ENCODE peak calls at places on chromosomes 5 and 9, in four cellular contexts. One of them, this sample, is unnamed.

GRCh38 chr9:137110147-137110910 is 4.2 kb downstream of the DPP7 start:
- DNase-seq in uterus: no peak
- DNase-seq in SK-N-SH: no peak
- DNase-seq in HCT116: no peak
- DNase-seq in this sample: no peak

GRCh38 chr9:95010431-95010838 is 283.9 kb downstream of the AOPEP start:
- DNase-seq in HCT116: no peak
- DNase-seq in uterus: no peak
- DNase-seq in SK-N-SH: no peak
- DNase-seq in this sample: no peak

GRCh38 chr9:135815433-135816178 is 91.7 kb downstream of the CAMSAP1 start:
- DNase-seq in SK-N-SH: no peak
- DNase-seq in HCT116: no peak
- DNase-seq in uterus: no peak
- DNase-seq in this sample: no peak

GRCh38 chr9:124969401-124969800 is 28.5 kb upstream of the GOLGA1 start:
- DNase-seq in HCT116: no peak
- DNase-seq in uterus: no peak
- DNase-seq in SK-N-SH: no peak
- DNase-seq in this sample: no peak

GRCh38 chr9:80449513-80449912 is 877.7 kb downstream of the TLE4 start:
- DNase-seq in uterus: no peak
- DNase-seq in SK-N-SH: no peak
- DNase-seq in HCT116: no peak
- DNase-seq in this sample: no peak

GRCh38 chr5:103391659-103392058 is 133.1 kb downstream of the MACIR start:
- DNase-seq in HCT116: no peak
- DNase-seq in uterus: no peak
- DNase-seq in SK-N-SH: no peak
- DNase-seq in this sample: no peak

GRCh38 chr5:756865-757345 is 27.6 kb downstream of the ZDHHC11B start:
- DNase-seq in SK-N-SH: peak
- DNase-seq in HCT116: no peak
- DNase-seq in uterus: peak
- DNase-seq in this sample: no peak

GRCh38 chr5:43041669-43042175 is 1.6 kb upstream of the ANXA2R start:
- DNase-seq in HCT116: no peak
- DNase-seq in uterus: peak
- DNase-seq in SK-N-SH: no peak
- DNase-seq in this sample: peak

GRCh38 chr9:72982161-72982799 is 29.4 kb upstream of the ALDH1A1 start:
- DNase-seq in SK-N-SH: no peak
- DNase-seq in uterus: no peak
- DNase-seq in HCT116: no peak
- DNase-seq in this sample: no peak

GRCh38 chr5:4553968-4554367 is 586.2 kb upstream of the ADAMTS16 start:
- DNase-seq in uterus: no peak
- DNase-seq in SK-N-SH: no peak
- DNase-seq in HCT116: no peak
- DNase-seq in this sample: no peak

GRCh38 chr9:35733109-35733541 is 659 bp downstream of the CREB3 start:
- DNase-seq in SK-N-SH: peak
- DNase-seq in uterus: no peak
- DNase-seq in HCT116: peak
- DNase-seq in this sample: no peak

GRCh38 chr5:181035991-181036815 is 3.9 kb upstream of the BTNL9 start:
- DNase-seq in SK-N-SH: no peak
- DNase-seq in uterus: peak
- DNase-seq in HCT116: no peak
- DNase-seq in this sample: no peak

GRCh38 chr5:73263001-73263710 is 90.2 kb downstream of the TMEM174 start:
- DNase-seq in uterus: no peak
- DNase-seq in HCT116: no peak
- DNase-seq in SK-N-SH: no peak
- DNase-seq in this sample: no peak

GRCh38 chr9:108396193-108396592 is 459.6 kb downstream of the ACTL7B start:
- DNase-seq in SK-N-SH: no peak
- DNase-seq in uterus: no peak
- DNase-seq in HCT116: no peak
- DNase-seq in this sample: no peak

GRCh38 chr5:66356011-66356565 is 212.0 kb downstream of the SREK1 start:
- DNase-seq in SK-N-SH: no peak
- DNase-seq in uterus: no peak
- DNase-seq in HCT116: no peak
- DNase-seq in this sample: no peak

GRCh38 chr5:176653401-176653800 is 6.1 kb downstream of the TSPAN17 start:
- DNase-seq in SK-N-SH: no peak
- DNase-seq in uterus: no peak
- DNase-seq in HCT116: no peak
- DNase-seq in this sample: no peak

GRCh38 chr9:89623925-89624420 is 19.2 kb downstream of the GADD45G start:
- DNase-seq in uterus: no peak
- DNase-seq in HCT116: no peak
- DNase-seq in SK-N-SH: no peak
- DNase-seq in this sample: no peak

GRCh38 chr9:115006660-115007059 is 76.3 kb upstream of the TNFSF8 start:
- DNase-seq in uterus: no peak
- DNase-seq in HCT116: no peak
- DNase-seq in SK-N-SH: no peak
- DNase-seq in this sample: peak

GRCh38 chr9:128091144-128091543 is 23.1 kb downstream of the SLC25A25 start:
- DNase-seq in HCT116: no peak
- DNase-seq in uterus: peak
- DNase-seq in SK-N-SH: peak
- DNase-seq in this sample: peak

GRCh38 chr5:137303509-137303908 is 195.6 kb downstream of the SPOCK1 start:
- DNase-seq in HCT116: no peak
- DNase-seq in uterus: no peak
- DNase-seq in SK-N-SH: no peak
- DNase-seq in this sample: no peak

GRCh38 chr5:134976841-134977240 is 9.1 kb downstream of the CATSPER3 start:
- DNase-seq in HCT116: no peak
- DNase-seq in uterus: no peak
- DNase-seq in SK-N-SH: no peak
- DNase-seq in this sample: no peak

GRCh38 chr9:111036946-111037743 is 1.1 kb downstream of the LPAR1 start:
- DNase-seq in SK-N-SH: peak
- DNase-seq in HCT116: peak
- DNase-seq in uterus: peak
- DNase-seq in this sample: no peak

GRCh38 chr5:37738057-37738691 is 101.7 kb downstream of the GDNF start:
- DNase-seq in uterus: peak
- DNase-seq in SK-N-SH: no peak
- DNase-seq in HCT116: peak
- DNase-seq in this sample: peak

GRCh38 chr5:154611341-154611767 is 133.3 kb upstream of the HAND1 start:
- DNase-seq in uterus: no peak
- DNase-seq in SK-N-SH: no peak
- DNase-seq in HCT116: no peak
- DNase-seq in this sample: no peak

GRCh38 chr9:126520453-126520852 is 93.3 kb upstream of the LMX1B start:
- DNase-seq in SK-N-SH: no peak
- DNase-seq in uterus: no peak
- DNase-seq in HCT116: no peak
- DNase-seq in this sample: no peak

GRCh38 chr5:3590967-3591900 is 4.4 kb upstream of the IRX1 start:
- DNase-seq in uterus: no peak
- DNase-seq in SK-N-SH: peak
- DNase-seq in HCT116: no peak
- DNase-seq in this sample: no peak

DNA sequence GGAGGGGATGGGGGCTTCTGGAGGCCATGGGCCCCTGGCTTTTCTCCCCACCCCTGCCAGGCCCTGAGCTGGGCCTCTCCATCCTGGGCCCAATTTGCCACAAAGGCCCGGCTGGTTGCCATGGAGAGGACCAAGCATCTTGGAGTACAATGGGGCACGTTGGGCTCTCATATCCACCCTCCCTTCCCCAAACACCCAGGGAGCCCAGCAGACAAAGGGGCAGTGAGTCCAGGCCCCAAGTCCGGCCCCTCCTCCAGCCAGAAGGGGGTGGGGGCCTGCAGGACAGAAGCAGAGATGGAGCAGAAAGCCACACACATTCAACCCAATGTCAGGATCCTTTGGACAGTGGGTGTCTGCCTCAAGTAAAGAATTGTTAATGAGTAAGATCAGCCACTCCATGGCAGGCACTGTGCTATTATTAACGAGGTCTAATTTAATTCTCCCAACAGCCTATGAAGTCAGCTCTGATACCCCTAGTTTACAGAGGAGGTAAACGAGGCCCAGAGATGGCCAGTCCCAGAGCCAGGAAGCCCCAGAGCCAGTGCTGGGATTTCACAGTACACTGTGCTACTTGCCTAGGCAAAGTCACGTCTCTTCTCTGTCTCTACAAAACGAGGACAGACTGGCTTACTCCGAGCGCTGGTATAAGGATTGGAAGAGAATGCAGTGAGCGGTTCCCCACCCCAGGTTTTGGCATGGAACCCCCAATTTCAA is 2.3 kb downstream of the CRB2 start:
- DNase-seq in uterus: no peak
- DNase-seq in SK-N-SH: peak
- DNase-seq in HCT116: no peak
- DNase-seq in this sample: no peak
- TF ChIP-seq CTCF in uterus: no peak
- TF ChIP-seq CTCF in SK-N-SH: no peak
- TF ChIP-seq CTCF in HCT116: no peak
- TF ChIP-seq CTCF in this sample: no peak

GRCh38 chr5:6550628-6551027 is 82.2 kb downstream of the NSUN2 start:
- DNase-seq in HCT116: no peak
- DNase-seq in SK-N-SH: no peak
- DNase-seq in uterus: no peak
- DNase-seq in this sample: no peak
- H3K27ac ChIP-seq in HCT116: no peak
- H3K27ac ChIP-seq in SK-N-SH: no peak
- H3K27ac ChIP-seq in uterus: no peak
- H3K27ac ChIP-seq in this sample: no peak

GRCh38 chr5:53438486-53439472 is 41.6 kb upstream of the FST start:
- DNase-seq in SK-N-SH: no peak
- DNase-seq in uterus: no peak
- DNase-seq in HCT116: no peak
- DNase-seq in this sample: no peak
- TF ChIP-seq CTCF in SK-N-SH: peak
- TF ChIP-seq CTCF in uterus: no peak
- TF ChIP-seq CTCF in HCT116: no peak
- TF ChIP-seq CTCF in this sample: no peak

GRCh38 chr9:97632406-97632991 is 669 bp downstream of the TSTD2 start:
- DNase-seq in uterus: peak
- DNase-seq in SK-N-SH: no peak
- DNase-seq in HCT116: no peak
- DNase-seq in this sample: peak

GRCh38 chr9:97636903-97637302 is 3.3 kb downstream of the NCBP1 start:
- DNase-seq in HCT116: no peak
- DNase-seq in uterus: no peak
- DNase-seq in SK-N-SH: no peak
- DNase-seq in this sample: no peak

GRCh38 chr9:97633859-97634485 is 351 bp downstream of the NCBP1 start:
- DNase-seq in HCT116: no peak
- DNase-seq in SK-N-SH: no peak
- DNase-seq in uterus: no peak
- DNase-seq in this sample: no peak

GRCh38 chr9:97632992-97633858 is at the start of the genes NCBP1 and TSTD2:
- DNase-seq in uterus: peak
- DNase-seq in SK-N-SH: peak
- DNase-seq in HCT116: peak
- DNase-seq in this sample: peak

GRCh38 chr9:97635026-97635425 is 1.4 kb downstream of the NCBP1 start:
- DNase-seq in SK-N-SH: no peak
- DNase-seq in HCT116: no peak
- DNase-seq in uterus: no peak
- DNase-seq in this sample: no peak
- H3K27ac ChIP-seq in SK-N-SH: peak
- H3K27ac ChIP-seq in HCT116: peak
- H3K27ac ChIP-seq in uterus: no peak
- H3K27ac ChIP-seq in this sample: no peak

This sample was measured in AG04450.